ENCODE peak calls at places on chromosomes 3 and 15, in seven cellular contexts. E is Right ventricle myocardium superior; W is activated CD4-positive, alpha-beta T cell treated with anti-CD3 and anti-CD28 coated beads, Interleukin-2, amount 10 ng/mL, durations not matched to agents 7 days and 5 days; T is T-helper 1 cell; K is Peyer's patch; Y is erythroblast; B is NCI-H2171 treated with DMSO at 0.1 percent for 48 hours. D is an unnamed sample.

GRCh38 chr15:25088261-25088790 is 133.5 kb downstream of the SNRPN start:
- DNase-seq in B (no peak), K (no peak), W (no peak), T (no peak), E (no peak), Y (no peak), D (no peak)

GRCh38 chr15:80816049-80816653 is 37.0 kb downstream of the CEMIP start:
- DNase-seq in K (no peak), W (no peak), Y (no peak), E (no peak), T (no peak), B (no peak), D (no peak)

GRCh38 chr3:99934984-99935797 is 117.5 kb downstream of the CMSS1 start:
- DNase-seq in T (no peak), W (no peak), K (no peak), E (no peak), Y (no peak), B (no peak), D (no peak)

GRCh38 chr15:75732809-75733451 is 20.3 kb upstream of the CSPG4 start:
- DNase-seq in K (peak), T (no peak), B (peak), E (peak), Y (peak), W (peak), D (no peak)

GRCh38 chr15:74627766-74628165 is 12.1 kb downstream of the CLK3 start:
- DNase-seq in Y (no peak), K (no peak), B (no peak), T (no peak), E (no peak), W (no peak), D (no peak)

GRCh38 chr3:66744521-66744920 is 243.7 kb upstream of the LRIG1 start:
- DNase-seq in W (no peak), T (no peak), K (no peak), Y (no peak), B (no peak), E (no peak), D (no peak)

GRCh38 chr3:150761831-150762661 is 923 bp downstream of the SIAH2 start:
- DNase-seq in K (peak), E (peak), W (peak), T (peak), Y (peak), B (peak), D (peak)

GRCh38 chr3:46923559-46924350 is 46.2 kb downstream of the PTH1R start:
- DNase-seq in W (peak), B (no peak), Y (peak), T (peak), K (peak), E (peak), D (no peak)

GRCh38 chr15:89338036-89338435 is 3.4 kb upstream of the POLG start:
- DNase-seq in K (no peak), W (no peak), Y (no peak), E (no peak), B (no peak), T (no peak), D (no peak)